ENCODE peak calls at places on chromosomes 11 and 22, in eight cellular contexts. X, I, P, N, Y, U, Z and G are unnamed samples.

GRCh38 chr22:41998361-41999261 is at the start of gene WBP2NL:
- DNase-seq in X (peak), I (peak), P (peak), N (peak), Y (peak), U (peak), Z (peak), G (peak)

GRCh38 chr11:834371-835316 is 1.9 kb downstream of the CD151 start:
- DNase-seq in X (peak), I (no peak), P (no peak), N (no peak), Y (no peak), U (no peak), Z (no peak), G (peak)

GRCh38 chr11:64650923-64651523 is 60.0 kb downstream of the SLC22A12 start:
- DNase-seq in X (no peak), I (no peak), P (no peak), N (peak), Y (no peak), U (no peak), Z (no peak), G (no peak)

GRCh38 chr22:40210814-40211213 is 33.1 kb downstream of the TNRC6B start:
- DNase-seq in X (no peak), I (no peak), P (peak), N (no peak), Y (no peak), U (no peak), Z (no peak), G (no peak)

GRCh38 chr11:75465701-75466531 is 32.9 kb upstream of the KLHL35 start:
- DNase-seq in X (no peak), I (no peak), P (no peak), N (peak), Y (no peak), U (no peak), Z (peak), G (no peak)

GRCh38 chr11:121466063-121466794 is 13.5 kb upstream of the SORL1-AS1 start:
- DNase-seq in X (peak), I (peak), P (no peak), N (peak), Y (no peak), U (peak), Z (peak), G (peak)

GRCh38 chr11:15073361-15074205 is at the start of gene CALCB:
- DNase-seq in X (peak), I (no peak), P (no peak), N (no peak), Y (no peak), U (no peak), Z (no peak), G (no peak)

GRCh38 chr22:17138451-17139042 is 17.4 kb upstream of the TMEM121B start:
- DNase-seq in X (no peak), I (no peak), P (no peak), N (no peak), Y (no peak), U (no peak), Z (no peak), G (no peak)

GRCh38 chr11:134664863-134665535 is 253.0 kb upstream of the B3GAT1 start:
- DNase-seq in X (no peak), I (no peak), P (no peak), N (no peak), Y (no peak), U (peak), Z (no peak), G (no peak)

GRCh38 chr11:76670475-76671235 is at the start of gene LRRC32:
- DNase-seq in X (no peak), I (no peak), P (no peak), N (no peak), Y (no peak), U (no peak), Z (no peak), G (no peak)
- TF ChIP-seq CTCF in X (no peak), I (no peak), P (peak), N (no peak), Y (no peak), U (no peak), Z (peak), G (no peak)

GRCh38 chr11:59617876-59618275 is 2.3 kb upstream of the OSBP start:
- DNase-seq in X (no peak), I (no peak), P (no peak), N (no peak), Y (no peak), U (no peak), Z (no peak), G (no peak)
- H3K4me3 ChIP-seq in X (no peak), I (no peak), P (no peak), N (no peak), Y (no peak), U (no peak), Z (no peak), G (no peak)

DNA sequence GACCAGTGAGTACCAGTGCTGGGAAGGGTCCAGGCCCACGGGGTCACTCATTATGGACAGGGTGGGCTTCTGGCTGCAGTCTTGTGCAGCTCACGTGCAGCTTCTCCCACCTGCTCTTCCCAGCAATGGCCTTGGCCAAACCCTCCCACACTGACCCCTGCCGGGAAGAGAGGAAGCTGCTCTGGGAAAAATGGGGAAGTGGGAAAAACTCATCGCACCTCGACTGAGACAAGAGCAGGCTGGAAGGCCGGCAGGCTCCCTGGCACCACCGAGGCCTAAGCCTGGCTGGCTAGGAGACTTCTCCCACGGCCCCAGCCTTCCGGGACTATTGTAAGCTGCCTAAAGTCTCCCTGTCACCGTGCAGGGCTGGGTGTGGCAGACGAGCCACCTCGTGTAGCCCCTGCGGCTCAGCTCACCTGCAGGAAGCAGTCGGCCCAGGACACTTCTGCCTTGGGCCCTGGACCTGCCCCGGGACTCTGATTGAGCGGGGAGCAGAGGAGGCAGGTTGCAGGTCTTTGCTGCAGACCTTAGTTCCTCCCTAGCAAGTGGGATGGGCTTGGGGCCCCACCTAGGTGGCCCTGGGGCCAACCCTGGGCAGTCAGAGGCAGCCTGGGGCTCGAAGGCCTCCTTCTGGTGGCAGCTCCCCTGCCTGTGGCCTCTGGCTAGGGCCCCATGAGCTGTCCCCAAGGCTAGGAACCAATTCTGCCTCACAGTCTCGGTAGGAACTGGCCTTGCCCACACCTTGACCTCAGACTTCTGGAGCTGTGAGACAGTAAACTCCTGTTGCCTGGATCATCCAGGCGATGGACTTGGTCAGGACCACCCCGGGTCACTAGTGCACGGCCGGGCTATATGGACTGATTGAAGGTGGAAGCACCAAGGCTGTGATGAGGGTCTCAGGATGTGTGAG is 23.1 kb downstream of the MRGPRG start:
- DNase-seq in X (no peak), I (no peak), P (no peak), N (peak), Y (no peak), U (peak), Z (no peak), G (no peak)
- TF ChIP-seq CTCF in X (no peak), I (peak), P (no peak), N (peak), Y (peak), U (peak), Z (peak), G (peak)

GRCh38 chr11:128453444-128454336 is 133.7 kb downstream of the ETS1 start:
- DNase-seq in X (peak), I (peak), P (no peak), N (peak), Y (peak), U (no peak), Z (peak), G (peak)

GRCh38 chr11:128451651-128452470 is 135.5 kb downstream of the ETS1 start:
- DNase-seq in X (peak), I (no peak), P (no peak), N (peak), Y (no peak), U (peak), Z (peak), G (no peak)

GRCh38 chr11:128448981-128449713 is 138.2 kb downstream of the ETS1 start:
- DNase-seq in X (no peak), I (no peak), P (no peak), N (no peak), Y (no peak), U (no peak), Z (peak), G (no peak)

GRCh38 chr11:128448487-128448886 is 138.9 kb downstream of the ETS1 start:
- DNase-seq in X (no peak), I (no peak), P (no peak), N (peak), Y (peak), U (no peak), Z (peak), G (peak)

DNA sequence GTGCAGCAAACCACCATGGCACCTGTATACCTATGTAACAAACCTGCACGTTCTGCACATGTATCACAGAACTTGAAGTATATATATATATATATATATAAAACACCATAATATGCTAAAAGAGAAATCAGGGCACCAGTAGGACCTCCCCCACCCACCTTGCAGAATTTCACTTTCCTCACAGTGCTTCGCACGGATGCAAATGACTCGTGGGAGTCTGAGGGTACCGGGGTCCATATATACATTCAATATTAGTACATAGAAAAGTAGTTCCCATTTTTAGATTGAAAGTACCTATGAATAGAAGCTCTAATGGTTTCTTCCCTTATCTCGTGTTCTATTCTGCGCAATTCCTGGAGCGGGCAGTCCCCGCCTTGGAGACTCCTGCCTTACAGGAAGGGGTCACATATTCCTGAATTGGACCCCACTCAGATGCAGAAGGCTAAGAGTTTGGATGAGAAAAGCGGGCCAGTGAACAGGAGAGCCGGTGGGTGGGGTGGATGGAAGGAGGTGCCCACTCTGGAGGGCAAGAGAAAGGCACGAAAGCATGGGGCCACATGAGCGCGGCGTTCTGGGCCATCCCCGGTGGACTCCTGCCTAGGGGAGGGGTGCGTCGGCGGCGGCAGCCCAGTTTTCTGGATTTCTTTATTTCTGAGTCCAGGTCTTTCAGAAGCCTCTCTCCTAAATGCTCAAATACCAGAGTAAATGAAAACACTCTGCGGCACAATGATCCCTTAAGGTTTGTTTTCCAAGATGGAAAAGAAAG is 136.3 kb downstream of the ETS1 start:
- DNase-seq in X (no peak), I (no peak), P (no peak), N (no peak), Y (no peak), U (no peak), Z (no peak), G (no peak)
- H3K4me3 ChIP-seq in X (peak), I (no peak), P (no peak), N (peak), Y (no peak), U (peak), Z (peak), G (no peak)

GRCh38 chr11:10623797-10624761 is 55.6 kb upstream of the LYVE1 start:
- DNase-seq in X (no peak), I (no peak), P (no peak), N (no peak), Y (no peak), U (no peak), Z (no peak), G (no peak)
- TF ChIP-seq CTCF in X (peak), I (peak), P (peak), N (peak), Y (peak), U (peak), Z (peak), G (peak)

DNA sequence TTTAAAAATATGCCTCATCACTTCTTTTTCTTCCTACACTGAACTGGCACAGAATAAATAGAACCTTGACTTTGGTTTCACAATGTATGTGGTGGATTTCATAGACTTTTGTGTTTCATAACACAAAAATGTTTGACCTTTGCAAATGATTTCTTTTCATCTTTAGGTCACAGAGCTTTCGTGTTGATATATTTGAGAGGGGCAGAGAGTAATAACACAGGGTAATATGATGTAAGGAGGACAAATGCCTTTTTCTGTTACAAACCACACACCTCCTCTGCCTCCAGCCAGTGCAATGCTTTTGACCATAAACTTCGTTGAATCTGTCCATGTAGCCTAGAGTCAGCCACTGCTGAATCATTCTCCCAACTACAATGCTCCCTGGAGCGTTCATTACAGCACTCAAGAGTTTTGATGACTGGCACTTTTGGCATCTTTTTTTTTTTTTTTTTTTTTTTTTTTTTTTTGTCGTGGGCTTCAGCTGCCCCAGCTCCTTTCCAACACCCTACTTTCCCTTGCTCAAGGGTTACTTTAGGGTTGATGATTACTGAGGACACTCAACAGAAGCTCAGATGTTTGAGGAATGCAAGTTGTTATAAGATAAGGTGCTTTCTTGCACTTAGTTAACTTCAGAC is 11.4 kb upstream of the CAT start:
- DNase-seq in X (no peak), I (peak), P (no peak), N (peak), Y (peak), U (no peak), Z (peak), G (peak)
- H3K4me3 ChIP-seq in X (no peak), I (no peak), P (no peak), N (no peak), Y (no peak), U (no peak), Z (no peak), G (no peak)